ENCODE peak calls at places on chromosomes 7 and 10, in nine cellular contexts. V, K, H, J, R, T, Y, X and G are unnamed samples.

GRCh38 chr10:19347592-19347991 is 299.0 kb downstream of the MALRD1 start:
- DNase-seq in V (no peak), K (no peak), H (no peak), J (no peak), R (no peak), T (no peak), Y (no peak), X (no peak), G (no peak)

GRCh38 chr10:70479626-70480253 is 1.2 kb downstream of the PALD1 start:
- DNase-seq in V (no peak), K (no peak), H (peak; percentile 37), J (no peak), R (no peak), T (peak; percentile 21), Y (no peak), X (no peak), G (no peak)

GRCh38 chr7:73359746-73360375 is 31.9 kb downstream of the FKBP6 start:
- DNase-seq in V (no peak), K (no peak), H (no peak), J (no peak), R (no peak), T (no peak), Y (no peak), X (no peak), G (no peak)

GRCh38 chr10:102620138-102620591 is 24.1 kb upstream of the TRIM8 start:
- DNase-seq in V (no peak), K (no peak), H (no peak), J (no peak), R (peak; percentile 58), T (no peak), Y (no peak), X (no peak), G (no peak)

GRCh38 chr7:134795231-134795630 is 15.8 kb downstream of the CALD1 start:
- DNase-seq in V (no peak), K (no peak), H (no peak), J (no peak), R (no peak), T (no peak), Y (no peak), X (no peak), G (no peak)

GRCh38 chr10:9596368-9596920 is 1421.2 kb upstream of the CELF2 start:
- DNase-seq in V (no peak), K (no peak), H (no peak), J (no peak), R (no peak), T (no peak), Y (no peak), X (no peak), G (no peak)

GRCh38 chr7:137625197-137625596 is 221.6 kb downstream of the DGKI start:
- DNase-seq in V (no peak), K (no peak), H (peak; percentile 4), J (no peak), R (no peak), T (no peak), Y (no peak), X (no peak), G (no peak)

GRCh38 chr10:7378602-7379403 is 32.0 kb downstream of the SFMBT2 start:
- DNase-seq in V (no peak), K (no peak), H (no peak), J (no peak), R (no peak), T (no peak), Y (no peak), X (no peak), G (no peak)

GRCh38 chr7:2521341-2521745 is 1.8 kb downstream of the LFNG start:
- DNase-seq in V (no peak), K (no peak), H (no peak), J (no peak), R (no peak), T (no peak), Y (no peak), X (peak; percentile 23), G (no peak)

GRCh38 chr7:105638942-105639495 is 57.7 kb upstream of the EFCAB10 start:
- DNase-seq in V (no peak), K (no peak), H (no peak), J (no peak), R (no peak), T (no peak), Y (no peak), X (no peak), G (no peak)

GRCh38 chr7:29332875-29333482 is 138.4 kb downstream of the CHN2 start:
- DNase-seq in V (no peak), K (no peak), H (no peak), J (no peak), R (no peak), T (no peak), Y (no peak), X (no peak), G (no peak)

GRCh38 chr7:117385340-117386124 is 41.8 kb downstream of the ASZ1 start:
- DNase-seq in V (no peak), K (no peak), H (peak; percentile 28), J (no peak), R (no peak), T (peak; percentile 21), Y (no peak), X (peak; percentile 57), G (no peak)

GRCh38 chr10:7635431-7636125 is 31.2 kb downstream of the ITIH5 start:
- DNase-seq in V (no peak), K (no peak), H (no peak), J (no peak), R (no peak), T (no peak), Y (no peak), X (no peak), G (no peak)